ENCODE peak calls at places on chromosomes 12 and 14, in eight cellular contexts. R is activated CD8-positive, alpha-beta memory T cell treated with anti-CD3 and anti-CD28 coated beads, Interleukin-2, amount 10 ng/mL, durations not matched to agents 7 days and 5 days; Z is renal cortical epithelial cell; W is KG1; F is activated CD4-positive, alpha-beta T cell treated with anti-CD3 and anti-CD28 coated beads, Interleukin-2, amount 10 ng/mL, durations not matched to agents 7 days and 5 days; D is ureter; E is NCI-H345; Q is nucleus accumbens. N is an unnamed sample.

GRCh38 chr14:37443461-37443860 is 151.6 kb downstream of the FOXA1 start:
- DNase-seq in R (no peak), Z (no peak), W (no peak), F (no peak), D (no peak), E (no peak), Q (no peak), N (no peak)

GRCh38 chr14:44847910-44848309 is 113.8 kb downstream of the KLHL28 start:
- DNase-seq in R (no peak), Z (peak), W (no peak), F (no peak), D (no peak), E (no peak), Q (no peak), N (no peak)

GRCh38 chr12:80316141-80316700 is 127.8 kb upstream of the PTPRQ start:
- DNase-seq in R (no peak), Z (no peak), W (no peak), F (no peak), D (no peak), E (no peak), Q (no peak), N (no peak)

GRCh38 chr12:57276935-57277563 is 26.1 kb upstream of the STAC3 start:
- DNase-seq in R (peak), Z (peak), W (no peak), F (peak), D (no peak), E (peak), Q (no peak), N (peak)

GRCh38 chr12:92730758-92731157 is 28.0 kb downstream of the PLEKHG7 start:
- DNase-seq in R (no peak), Z (no peak), W (no peak), F (no peak), D (no peak), E (no peak), Q (no peak), N (no peak)

GRCh38 chr12:62656576-62657362 is 190.1 kb downstream of the MON2 start:
- DNase-seq in R (no peak), Z (no peak), W (no peak), F (no peak), D (no peak), E (no peak), Q (no peak), N (no peak)

GRCh38 chr12:108907861-108908302 is 28.0 kb downstream of the DAO start:
- DNase-seq in R (no peak), Z (peak), W (peak), F (no peak), D (no peak), E (no peak), Q (no peak), N (peak)

GRCh38 chr12:42794811-42795210 is 205.3 kb upstream of the PRICKLE1 start:
- DNase-seq in R (no peak), Z (no peak), W (no peak), F (no peak), D (no peak), E (no peak), Q (no peak), N (no peak)

GRCh38 chr14:99360774-99361595 is 89.0 kb upstream of the BCL11B start:
- DNase-seq in R (no peak), Z (no peak), W (no peak), F (no peak), D (no peak), E (no peak), Q (no peak), N (no peak)

GRCh38 chr12:91361864-91362263 is 179.2 kb upstream of the DCN start:
- DNase-seq in R (no peak), Z (peak), W (no peak), F (no peak), D (no peak), E (peak), Q (no peak), N (no peak)

GRCh38 chr12:50765325-50765911 is 1.5 kb downstream of the ATF1 start:
- DNase-seq in R (peak), Z (peak), W (no peak), F (peak), D (no peak), E (peak), Q (no peak), N (no peak)

GRCh38 chr12:98188649-98189048 is 326.7 kb upstream of the TMPO start:
- DNase-seq in R (no peak), Z (no peak), W (no peak), F (no peak), D (no peak), E (no peak), Q (no peak), N (no peak)

GRCh38 chr12:64825143-64826011 is 930 bp downstream of the TBC1D30 start:
- DNase-seq in R (no peak), Z (no peak), W (no peak), F (no peak), D (no peak), E (peak), Q (no peak), N (no peak)

GRCh38 chr14:59261334-59261733 is 72.9 kb downstream of the DAAM1 start:
- DNase-seq in R (no peak), Z (no peak), W (no peak), F (no peak), D (no peak), E (no peak), Q (no peak), N (no peak)

GRCh38 chr14:30608533-30609006 is 13.5 kb upstream of the SCFD1 start:
- DNase-seq in R (no peak), Z (peak), W (no peak), F (no peak), D (no peak), E (peak), Q (no peak), N (no peak)

GRCh38 chr12:2248901-2249381 is 196.2 kb downstream of the CACNA1C start:
- DNase-seq in R (no peak), Z (peak), W (no peak), F (no peak), D (no peak), E (peak), Q (no peak), N (no peak)

GRCh38 chr14:61419201-61419600 is 97.8 kb downstream of the PRKCH start:
- DNase-seq in R (no peak), Z (no peak), W (no peak), F (no peak), D (no peak), E (no peak), Q (no peak), N (peak)

GRCh38 chr12:45727994-45728624 is 1.4 kb upstream of the ARID2 start:
- DNase-seq in R (no peak), Z (peak), W (peak), F (no peak), D (no peak), E (no peak), Q (no peak), N (no peak)

GRCh38 chr14:32330356-32331226 is 1.5 kb downstream of the AKAP6 start:
- DNase-seq in R (no peak), Z (no peak), W (no peak), F (no peak), D (no peak), E (peak), Q (no peak), N (no peak)

GRCh38 chr12:52876371-52876770 is 27.6 kb upstream of the KRT78 start:
- DNase-seq in R (no peak), Z (peak), W (no peak), F (no peak), D (peak), E (peak), Q (no peak), N (no peak)

GRCh38 chr12:104473374-104473983 is 16.7 kb downstream of the CHST11 start:
- DNase-seq in R (peak), Z (no peak), W (no peak), F (no peak), D (no peak), E (no peak), Q (no peak), N (no peak)

GRCh38 chr12:112482734-112483133 is 64.0 kb downstream of the PTPN11 start:
- DNase-seq in R (no peak), Z (no peak), W (no peak), F (no peak), D (no peak), E (no peak), Q (no peak), N (no peak)

GRCh38 chr12:48296586-48297396 is 53.9 kb downstream of the ZNF641 start:
- DNase-seq in R (peak), Z (peak), W (no peak), F (peak), D (peak), E (no peak), Q (peak), N (no peak)

GRCh38 chr12:107503851-107504502 is 181.6 kb upstream of the PWP1 start:
- DNase-seq in R (no peak), Z (no peak), W (no peak), F (no peak), D (no peak), E (no peak), Q (no peak), N (no peak)

GRCh38 chr14:33810308-33810707 is 140.6 kb downstream of the EGLN3 start:
- DNase-seq in R (no peak), Z (no peak), W (no peak), F (no peak), D (no peak), E (no peak), Q (no peak), N (no peak)

GRCh38 chr14:100592461-100592871 is 5.2 kb upstream of the BEGAIN start:
- DNase-seq in R (no peak), Z (no peak), W (no peak), F (no peak), D (no peak), E (no peak), Q (no peak), N (no peak)

GRCh38 chr12:120687570-120688289 is 781 bp downstream of the MLEC start:
- DNase-seq in R (peak), Z (no peak), W (no peak), F (peak), D (no peak), E (no peak), Q (no peak), N (peak)

GRCh38 chr14:65434216-65434850 is 21.8 kb downstream of the FUT8 start:
- DNase-seq in R (no peak), Z (no peak), W (no peak), F (no peak), D (no peak), E (no peak), Q (no peak), N (no peak)

GRCh38 chr12:132558861-132559623 is 51.3 kb downstream of the LRCOL1 start:
- DNase-seq in R (no peak), Z (peak), W (peak), F (peak), D (no peak), E (no peak), Q (no peak), N (no peak)

GRCh38 chr14:102495482-102496330 is 13.9 kb downstream of the ANKRD9 start:
- DNase-seq in R (no peak), Z (no peak), W (no peak), F (no peak), D (no peak), E (no peak), Q (no peak), N (no peak)

GRCh38 chr14:101217972-101218371 is 314.4 kb upstream of the RTL1 start:
- DNase-seq in R (peak), Z (no peak), W (no peak), F (no peak), D (peak), E (no peak), Q (no peak), N (no peak)

GRCh38 chr12:51246254-51246853 is 7.7 kb downstream of the DAZAP2 start:
- DNase-seq in R (peak), Z (no peak), W (peak), F (peak), D (no peak), E (no peak), Q (no peak), N (no peak)

GRCh38 chr12:49017764-49018281 is 753 bp downstream of the PRKAG1 start:
- DNase-seq in R (peak), Z (no peak), W (no peak), F (peak), D (no peak), E (no peak), Q (no peak), N (no peak)

GRCh38 chr14:84963518-84963917 is 566.4 kb upstream of the FLRT2 start:
- DNase-seq in R (no peak), Z (no peak), W (no peak), F (no peak), D (no peak), E (no peak), Q (no peak), N (no peak)

GRCh38 chr12:116568203-116568602 is 9.0 kb downstream of the MAP1LC3B2 start:
- DNase-seq in R (no peak), Z (no peak), W (no peak), F (no peak), D (no peak), E (no peak), Q (no peak), N (no peak)

GRCh38 chr12:106074706-106075392 is 63.9 kb downstream of the NUAK1 start:
- DNase-seq in R (no peak), Z (peak), W (no peak), F (no peak), D (peak), E (no peak), Q (no peak), N (no peak)

GRCh38 chr12:117440384-117440783 is 79.0 kb upstream of the NOS1 start:
- DNase-seq in R (no peak), Z (no peak), W (no peak), F (no peak), D (no peak), E (no peak), Q (no peak), N (no peak)

GRCh38 chr14:43116341-43116740 is 1390.7 kb downstream of the FSCB start:
- DNase-seq in R (no peak), Z (peak), W (no peak), F (no peak), D (no peak), E (no peak), Q (no peak), N (no peak)